ENCODE peak calls at places on chromosome 20, in four cellular contexts. G is tibial nerve, N is GM23338, B is cardiac muscle cell. Q is an unnamed sample.

GRCh38 chr20:32969356-32970114 is 34.7 kb downstream of the SUN5 start:
- DNase-seq in G (no peak), N (no peak), B (no peak), Q (no peak)

GRCh38 chr20:8260837-8261241 is 128.8 kb downstream of the PLCB1 start:
- DNase-seq in G (no peak), N (peak; percentile 17), B (no peak), Q (no peak)

GRCh38 chr20:41738584-41739193 is 120.5 kb upstream of the CHD6 start:
- DNase-seq in G (no peak), N (peak; percentile 80), B (peak; percentile 61), Q (no peak)

GRCh38 chr20:17595846-17596245 is 26.0 kb downstream of the DSTN start:
- DNase-seq in G (no peak), N (no peak), B (no peak), Q (no peak)

GRCh38 chr20:21512634-21513180 is 1.2 kb downstream of the NKX2-2 start:
- DNase-seq in G (no peak), N (no peak), B (no peak), Q (no peak)

GRCh38 chr20:45581702-45582101 is 2.6 kb upstream of the WFDC8 start:
- DNase-seq in G (no peak), N (no peak), B (peak; percentile 9), Q (no peak)

GRCh38 chr20:63204362-63204761 is 11.6 kb downstream of the YTHDF1 start:
- DNase-seq in G (no peak), N (no peak), B (no peak), Q (no peak)

GRCh38 chr20:34143951-34144350 is 31.9 kb upstream of the EIF2S2 start:
- DNase-seq in G (no peak), N (no peak), B (peak; percentile 45), Q (no peak)

GRCh38 chr20:8082999-8083398 is 49.1 kb upstream of the PLCB1 start:
- DNase-seq in G (no peak), N (no peak), B (peak; percentile 96), Q (no peak)

GRCh38 chr20:55561259-55561658 is 444.1 kb downstream of the CBLN4 start:
- DNase-seq in G (no peak), N (no peak), B (no peak), Q (peak; percentile 48)
- H3K27ac ChIP-seq in G (no peak overlapping the region), N (no peak overlapping the region), B (no peak overlapping the region), Q (peak overlapping the region; percentile 12)

GRCh38 chr20:6908673-6909072 is 141.2 kb downstream of the BMP2 start:
- DNase-seq in G (no peak), N (peak; percentile 88), B (no peak), Q (no peak)

GRCh38 chr20:6906871-6907270 is 139.4 kb downstream of the BMP2 start:
- DNase-seq in G (no peak), N (no peak), B (no peak), Q (no peak)

GRCh38 chr20:6909608-6910007 is 142.1 kb downstream of the BMP2 start:
- DNase-seq in G (no peak), N (no peak), B (no peak), Q (peak; percentile 71)
- H3K27ac ChIP-seq in G (no peak overlapping the region), N (peak overlapping the region; percentile 64), B (no peak overlapping the region), Q (peak overlapping the region; percentile 18)

GRCh38 chr20:22776369-22776768 is 192.0 kb upstream of the FOXA2 start:
- DNase-seq in G (no peak), N (no peak), B (no peak), Q (no peak)

GRCh38 chr20:22781869-22782268 is 197.5 kb upstream of the FOXA2 start:
- DNase-seq in G (no peak), N (no peak), B (no peak), Q (no peak)

GRCh38 chr20:22775256-22775655 is 190.9 kb upstream of the FOXA2 start:
- DNase-seq in G (no peak), N (no peak), B (no peak), Q (no peak)

GRCh38 chr20:22775671-22776139 is 191.3 kb upstream of the FOXA2 start:
- DNase-seq in G (no peak), N (no peak), B (peak; percentile 72), Q (peak; percentile 69)

DNA sequence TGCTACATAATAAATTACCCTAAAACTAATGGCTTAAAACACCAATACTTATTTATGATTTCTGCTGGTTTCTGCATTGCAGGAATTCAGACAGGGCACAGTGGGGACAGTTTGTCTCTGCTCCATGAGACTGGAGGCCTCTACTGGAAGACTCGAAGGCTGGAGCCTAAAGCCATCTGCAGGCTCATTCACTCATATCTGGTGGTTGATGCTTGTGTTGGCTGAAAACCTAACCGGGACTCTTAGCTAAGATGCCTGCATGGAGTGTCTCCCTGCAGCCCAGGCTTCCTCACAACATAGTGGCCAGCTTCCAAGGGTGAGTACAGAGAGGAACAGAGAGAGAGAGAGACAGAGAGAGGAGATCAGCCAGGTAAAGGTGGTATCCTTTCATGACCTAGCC is 195.5 kb upstream of the FOXA2 start:
- DNase-seq in G (no peak), N (no peak), B (no peak), Q (no peak)
- H3K27ac ChIP-seq in G (no peak overlapping the region), N (no peak overlapping the region), B (no peak overlapping the region), Q (no peak overlapping the region)

GRCh38 chr20:58112017-58112781 is 116.3 kb downstream of the ANKRD60 start:
- DNase-seq in G (no peak), N (no peak), B (peak; percentile 30), Q (peak; percentile 70)
- H3K27ac ChIP-seq in G (no peak overlapping the region), N (no peak overlapping the region), B (no peak overlapping the region), Q (peak overlapping the region; percentile 85)

GRCh38 chr20:43691928-43692524 is 25.1 kb downstream of the MYBL2 start:
- DNase-seq in G (no peak), N (peak; percentile 74), B (peak; percentile 58), Q (no peak)
- H3K27ac ChIP-seq in G (no peak overlapping the region), N (no peak overlapping the region), B (no peak overlapping the region), Q (no peak overlapping the region)

Q was measured in epithelial cell of prostate.